ENCODE peak calls at places on chromosomes 4 and X, in four cellular contexts. W, J, B and V are unnamed samples. For H3K4me1, the result is how much of the 10 kb centered on the place peaks cover.

GRCh38 chr4:87219648-87220093 is 747 bp downstream of the KLHL8 start:
- DNase-seq in W (no peak), J (no peak), B (peak), V (no peak)

GRCh38 chr4:86957214-86957613 is 22.4 kb downstream of the AFF1 start:
- DNase-seq in W (no peak), J (peak), B (no peak), V (no peak)

GRCh38 chr4:119579823-119580222 is 48.8 kb downstream of the PDE5A start:
- DNase-seq in W (no peak), J (no peak), B (no peak), V (no peak)

GRCh38 chr4:75542824-75543223 is 13.0 kb upstream of the ODAPH start:
- DNase-seq in W (no peak), J (peak), B (peak), V (no peak)

GRCh38 chr4:40311811-40312346 is 23.3 kb upstream of the CHRNA9 start:
- DNase-seq in W (no peak), J (no peak), B (peak), V (no peak)

GRCh38 chr4:40316333-40316781 is 18.8 kb upstream of the CHRNA9 start:
- DNase-seq in W (no peak), J (peak), B (peak), V (no peak)

GRCh38 chr4:27278615-27279014 is 418.0 kb downstream of the STIM2 start:
- DNase-seq in W (no peak), J (peak), B (no peak), V (peak)

GRCh38 chrX:37873220-37873619 is 25.8 kb upstream of the DYNLT3 start:
- DNase-seq in W (no peak), J (no peak), B (no peak), V (no peak)

GRCh38 chr4:105272002-105272401 is 125.3 kb downstream of the TET2 start:
- DNase-seq in W (no peak), J (no peak), B (no peak), V (no peak)

GRCh38 chrX:75156537-75156945 is 458 bp upstream of the ABCB7 start:
- DNase-seq in W (no peak), J (peak), B (peak), V (no peak)

GRCh38 chr4:185532327-185532726 is 3.0 kb downstream of the PDLIM3 start:
- DNase-seq in W (no peak), J (no peak), B (no peak), V (no peak)

GRCh38 chrX:46750829-46751228 is 8.1 kb downstream of the SLC9A7 start:
- DNase-seq in W (no peak), J (no peak), B (no peak), V (no peak)

GRCh38 chr4:10457255-10457801 is at the start of gene ZNF518B:
- DNase-seq in W (peak), J (peak), B (peak), V (no peak)

GRCh38 chr4:81628489-81628888 is 156.8 kb upstream of the RASGEF1B start:
- DNase-seq in W (no peak), J (no peak), B (no peak), V (no peak)

GRCh38 chr4:81635747-81636146 is 164.0 kb upstream of the RASGEF1B start:
- DNase-seq in W (peak), J (no peak), B (no peak), V (no peak)

GRCh38 chr4:81635128-81635527 is 163.4 kb upstream of the RASGEF1B start:
- DNase-seq in W (no peak), J (no peak), B (no peak), V (no peak)

GRCh38 chr4:81631958-81632439 is 160.3 kb upstream of the RASGEF1B start:
- DNase-seq in W (no peak), J (peak), B (peak), V (no peak)

GRCh38 chr4:81632581-81633247 is 161.0 kb upstream of the RASGEF1B start:
- DNase-seq in W (no peak), J (no peak), B (no peak), V (no peak)
- H3K27ac ChIP-seq in W (no peak), J (peak), B (no peak), V (no peak)

GRCh38 chr4:153529646-153530045 is 63.5 kb downstream of the TMEM131L start:
- DNase-seq in W (no peak), J (peak), B (no peak), V (no peak)

GRCh38 chr4:153530284-153530995 is 64.3 kb downstream of the TMEM131L start:
- DNase-seq in W (no peak), J (no peak), B (no peak), V (no peak)

GRCh38 chr4:153528705-153529493 is 62.7 kb downstream of the TMEM131L start:
- DNase-seq in W (no peak), J (no peak), B (no peak), V (no peak)

GRCh38 chr4:153530996-153531375 is 64.8 kb downstream of the TMEM131L start:
- DNase-seq in W (no peak), J (no peak), B (no peak), V (no peak)

GRCh38 chr4:153527690-153528089 is 61.5 kb downstream of the TMEM131L start:
- DNase-seq in W (no peak), J (no peak), B (no peak), V (no peak)
- H3K4me1 ChIP-seq in W (under half), J (under half), B (under half), V (under half)

GRCh38 chr4:2387205-2387604 is 31.2 kb downstream of the ZFYVE28 start:
- DNase-seq in W (no peak), J (no peak), B (no peak), V (no peak)
- H3K27ac ChIP-seq in W (no peak), J (no peak), B (no peak), V (no peak)

DNA sequence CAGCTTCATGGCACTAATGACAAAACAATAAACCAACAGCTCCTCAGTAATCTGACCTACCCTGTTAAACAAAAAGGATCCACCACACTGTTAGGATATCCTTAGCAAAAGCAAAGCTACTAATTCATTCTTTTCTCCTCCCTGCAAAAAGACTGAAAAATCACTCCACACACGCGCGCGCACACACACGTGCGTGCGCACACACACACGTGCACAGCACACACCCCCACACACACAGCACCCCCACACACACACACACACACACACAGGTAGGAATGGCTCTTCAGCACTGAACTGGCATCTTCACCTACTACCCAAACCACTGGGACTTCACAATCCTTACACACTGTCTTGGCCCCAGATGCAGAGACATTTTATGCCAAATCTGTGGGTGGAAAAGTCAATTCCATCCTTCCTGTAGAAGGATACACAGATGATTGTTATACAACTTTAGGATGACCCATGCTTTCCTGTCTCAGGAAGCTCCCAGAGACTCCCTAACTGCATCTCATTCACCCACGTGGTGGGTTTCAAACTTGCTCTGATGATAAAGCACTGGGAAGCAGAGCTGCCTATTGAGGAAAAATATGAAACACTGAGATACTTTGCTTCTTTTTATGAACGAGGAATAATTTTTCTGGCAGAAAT is 102.5 kb downstream of the TSPAN5 start:
- DNase-seq in W (no peak), J (no peak), B (no peak), V (no peak)
- H3K4me1 ChIP-seq in W (under half), J (under half), B (under half), V (under half)

GRCh38 chr4:92231511-92231910 is 72.3 kb upstream of the GRID2 start:
- DNase-seq in W (no peak), J (peak), B (no peak), V (no peak)
- H3K27ac ChIP-seq in W (no peak), J (no peak), B (no peak), V (no peak)